ENCODE peak calls at places on chromosome 9, in four cellular contexts. One of them, this sample, is unnamed.

GRCh38 chr9:112097712-112098688 is 77.1 kb downstream of the SUSD1 start:
- DNase-seq in K562: peak
- DNase-seq in HL-60: peak
- DNase-seq in GM12878: no peak
- DNase-seq in this sample: peak

GRCh38 chr9:131272212-131272611 is 4.1 kb downstream of the FAM78A start:
- DNase-seq in HL-60: no peak
- DNase-seq in GM12878: no peak
- DNase-seq in K562: peak
- DNase-seq in this sample: no peak

GRCh38 chr9:133535285-133535877 is 877 bp downstream of the ADAMTSL2 start:
- DNase-seq in K562: no peak
- DNase-seq in HL-60: no peak
- DNase-seq in GM12878: no peak
- DNase-seq in this sample: no peak

GRCh38 chr9:137613738-137614523 is 4.9 kb upstream of the EHMT1 start:
- DNase-seq in K562: no peak
- DNase-seq in GM12878: no peak
- DNase-seq in HL-60: no peak
- DNase-seq in this sample: no peak

GRCh38 chr9:11457809-11458785 is 845.3 kb upstream of the PTPRD start:
- DNase-seq in GM12878: no peak
- DNase-seq in K562: no peak
- DNase-seq in HL-60: no peak
- DNase-seq in this sample: no peak

GRCh38 chr9:126965541-126966428 is 51.2 kb downstream of the RALGPS1 start:
- DNase-seq in GM12878: no peak
- DNase-seq in K562: peak
- DNase-seq in HL-60: no peak
- DNase-seq in this sample: peak

GRCh38 chr9:5562806-5563416 is 52.6 kb downstream of the PDCD1LG2 start:
- DNase-seq in HL-60: no peak
- DNase-seq in K562: no peak
- DNase-seq in GM12878: no peak
- DNase-seq in this sample: no peak

GRCh38 chr9:113178087-113178486 is 27.3 kb downstream of the SLC31A2 start:
- DNase-seq in GM12878: no peak
- DNase-seq in K562: no peak
- DNase-seq in HL-60: no peak
- DNase-seq in this sample: no peak

DNA sequence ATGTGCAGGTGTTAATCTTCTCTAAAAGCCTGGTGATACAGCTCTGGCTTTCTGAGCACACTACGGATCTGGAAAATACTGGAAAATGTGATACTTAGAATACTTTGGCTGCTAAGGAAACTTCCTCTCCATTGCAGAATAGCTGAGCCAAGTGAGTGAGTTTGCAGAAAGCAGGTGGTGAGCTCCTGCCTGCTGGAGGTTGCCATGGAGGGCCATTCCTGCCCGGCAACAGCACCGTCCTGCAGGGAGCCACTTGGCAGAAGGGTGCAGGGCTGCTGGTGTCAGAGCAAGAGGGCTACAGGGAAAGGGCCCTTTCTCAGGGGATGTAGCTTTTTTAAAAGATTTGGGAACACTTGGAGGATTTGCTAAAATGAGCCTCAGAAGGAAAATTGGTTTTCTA is 40.7 kb downstream of the SECISBP2 start:
- DNase-seq in K562: no peak
- DNase-seq in GM12878: no peak
- DNase-seq in HL-60: no peak
- DNase-seq in this sample: no peak
- TF ChIP-seq POLR2AphosphoS5 in K562: no peak
- TF ChIP-seq POLR2AphosphoS5 in GM12878: no peak
- TF ChIP-seq POLR2AphosphoS5 in HL-60: no peak
- TF ChIP-seq POLR2AphosphoS5 in this sample: no peak

DNA sequence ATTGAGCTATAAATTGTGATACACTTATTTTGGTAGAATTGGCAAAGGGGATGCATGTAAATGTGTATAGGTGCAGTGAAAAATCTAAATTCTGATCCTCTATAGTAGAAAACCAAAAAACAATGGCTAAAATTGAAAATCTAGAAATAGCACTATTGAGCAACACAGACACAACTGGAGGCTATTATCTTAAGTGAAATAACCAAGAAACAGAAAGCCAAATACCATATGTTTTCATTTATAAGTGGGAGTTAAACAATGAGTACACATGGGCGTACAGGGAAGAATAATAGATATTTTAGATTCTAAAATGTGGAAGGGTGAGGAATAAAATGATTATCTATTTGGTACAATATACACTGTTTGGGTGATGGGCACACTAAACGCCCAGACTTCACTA is 183.2 kb upstream of the TUSC1 start:
- DNase-seq in HL-60: no peak
- DNase-seq in GM12878: no peak
- DNase-seq in K562: no peak
- DNase-seq in this sample: no peak
- TF ChIP-seq SPI1 in HL-60: no peak
- TF ChIP-seq SPI1 in GM12878: no peak
- TF ChIP-seq SPI1 in K562: no peak
- TF ChIP-seq SPI1 in this sample: no peak

GRCh38 chr9:91425270-91425669 is 1.6 kb upstream of the NFIL3 start:
- DNase-seq in K562: peak
- DNase-seq in GM12878: no peak
- DNase-seq in HL-60: no peak
- DNase-seq in this sample: no peak

GRCh38 chr9:91428431-91428830 is 4.8 kb upstream of the NFIL3 start:
- DNase-seq in K562: no peak
- DNase-seq in GM12878: no peak
- DNase-seq in HL-60: peak
- DNase-seq in this sample: no peak

GRCh38 chr9:91427873-91428272 is 4.2 kb upstream of the NFIL3 start:
- DNase-seq in HL-60: no peak
- DNase-seq in GM12878: no peak
- DNase-seq in K562: no peak
- DNase-seq in this sample: no peak

GRCh38 chr9:91424403-91425176 is 958 bp upstream of the NFIL3 start:
- DNase-seq in HL-60: peak
- DNase-seq in GM12878: no peak
- DNase-seq in K562: peak
- DNase-seq in this sample: no peak

DNA sequence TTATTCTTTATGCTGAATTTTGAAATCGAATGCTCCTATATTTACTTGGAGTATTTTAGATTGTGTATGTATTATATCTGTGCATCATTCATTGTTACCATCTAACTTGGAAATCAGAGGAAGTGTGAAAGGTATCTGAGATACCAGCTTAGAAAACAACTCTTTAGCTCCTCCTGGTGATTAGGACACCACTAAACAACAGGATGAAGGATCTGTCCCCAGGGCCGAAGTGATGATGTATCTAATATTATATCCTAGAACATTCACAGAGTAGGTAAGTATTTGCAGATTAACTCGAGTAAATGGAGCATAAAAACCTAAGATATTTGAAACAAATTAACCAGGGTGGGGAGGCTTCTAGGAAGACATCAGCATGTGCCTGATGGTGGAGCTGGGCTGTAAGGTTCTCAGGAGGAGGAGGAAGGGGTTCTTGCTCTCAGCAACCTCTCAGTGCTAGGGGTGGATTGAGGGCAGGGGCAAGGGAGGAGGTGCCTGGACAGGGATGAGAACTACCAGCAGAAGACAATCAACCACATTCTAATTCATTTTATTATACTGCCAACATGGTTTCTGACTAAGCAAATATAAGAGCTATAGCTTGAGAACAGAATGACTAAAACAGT is 2.6 kb upstream of the NFIL3 start:
- DNase-seq in K562: peak
- DNase-seq in HL-60: no peak
- DNase-seq in GM12878: no peak
- DNase-seq in this sample: no peak
- TF ChIP-seq POLR2AphosphoS5 in K562: no peak
- TF ChIP-seq POLR2AphosphoS5 in HL-60: no peak
- TF ChIP-seq POLR2AphosphoS5 in GM12878: no peak
- TF ChIP-seq POLR2AphosphoS5 in this sample: no peak

DNA sequence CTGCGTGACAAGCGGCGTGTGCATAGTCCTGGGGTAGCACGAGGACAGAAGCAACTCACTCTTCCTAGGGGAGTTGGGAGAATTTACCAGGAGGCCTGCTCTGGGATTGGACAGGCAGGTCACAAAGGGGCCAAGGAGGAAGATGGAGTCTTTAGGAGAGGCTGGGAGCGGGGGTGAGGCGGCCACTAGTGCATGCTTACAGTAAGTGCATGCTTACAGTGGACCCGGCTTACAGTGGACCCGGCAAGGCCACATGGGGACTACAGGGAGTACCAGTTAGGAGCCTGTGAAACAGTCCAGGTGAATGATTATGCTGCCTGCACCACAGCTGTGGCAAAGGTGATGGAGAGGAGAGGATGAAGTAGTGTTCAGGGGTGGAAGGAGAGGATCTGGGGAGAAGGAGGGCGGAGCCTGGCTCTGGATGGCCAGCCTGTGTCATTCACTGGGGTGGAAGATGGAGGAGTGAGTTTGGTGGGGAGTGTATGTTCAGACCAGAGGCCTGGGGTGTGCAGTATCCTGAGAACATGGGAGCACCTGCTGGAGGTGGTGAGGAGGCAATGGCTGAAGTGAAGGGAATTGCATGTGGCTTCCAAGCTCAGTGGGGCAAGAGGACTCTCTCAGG is 78.7 kb downstream of the CRB2 start:
- DNase-seq in GM12878: no peak
- DNase-seq in K562: peak
- DNase-seq in HL-60: no peak
- DNase-seq in this sample: no peak
- TF ChIP-seq SPI1 in GM12878: no peak
- TF ChIP-seq SPI1 in K562: no peak
- TF ChIP-seq SPI1 in HL-60: no peak
- TF ChIP-seq SPI1 in this sample: no peak

GRCh38 chr9:128918921-128919320 is 1.9 kb upstream of the PHYHD1 start:
- DNase-seq in HL-60: no peak
- DNase-seq in GM12878: no peak
- DNase-seq in K562: no peak
- DNase-seq in this sample: no peak

GRCh38 chr9:128921881-128922763 is 1.3 kb downstream of the PHYHD1 start:
- DNase-seq in K562: no peak
- DNase-seq in GM12878: no peak
- DNase-seq in HL-60: no peak
- DNase-seq in this sample: no peak

GRCh38 chr9:128923493-128923883 is 2.7 kb downstream of the PHYHD1 start:
- DNase-seq in K562: no peak
- DNase-seq in HL-60: no peak
- DNase-seq in GM12878: no peak
- DNase-seq in this sample: no peak

GRCh38 chr9:128919409-128919808 is 1.4 kb upstream of the PHYHD1 start:
- DNase-seq in K562: no peak
- DNase-seq in GM12878: no peak
- DNase-seq in HL-60: no peak
- DNase-seq in this sample: no peak

GRCh38 chr9:128920381-128921058 is at the start of gene PHYHD1:
- DNase-seq in K562: no peak
- DNase-seq in GM12878: no peak
- DNase-seq in HL-60: no peak
- DNase-seq in this sample: no peak
- TF ChIP-seq POLR2AphosphoS5 in K562: no peak
- TF ChIP-seq POLR2AphosphoS5 in GM12878: no peak
- TF ChIP-seq POLR2AphosphoS5 in HL-60: no peak
- TF ChIP-seq POLR2AphosphoS5 in this sample: no peak

DNA sequence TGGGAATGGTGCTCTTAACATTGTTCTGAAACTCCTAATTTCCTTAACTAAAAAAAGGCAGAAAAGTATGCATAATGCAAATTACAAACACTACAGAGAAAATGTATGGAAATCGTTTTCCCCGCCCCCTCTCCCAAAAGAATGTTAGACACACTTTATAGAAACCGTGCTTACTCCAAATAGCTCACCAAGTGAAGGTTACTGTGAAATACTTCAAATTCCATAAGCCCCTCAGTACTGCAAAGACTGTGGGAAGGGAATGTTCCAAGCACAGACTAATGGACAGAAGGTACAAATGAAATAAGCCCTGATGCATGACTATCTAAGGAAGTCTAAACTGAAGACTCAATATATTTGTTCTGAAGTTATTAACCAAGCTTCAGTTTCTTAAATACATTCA is 12.5 kb downstream of the MAPKAP1 start:
- DNase-seq in GM12878: no peak
- DNase-seq in K562: no peak
- DNase-seq in HL-60: no peak
- DNase-seq in this sample: no peak
- TF ChIP-seq SPI1 in GM12878: no peak
- TF ChIP-seq SPI1 in K562: no peak
- TF ChIP-seq SPI1 in HL-60: no peak
- TF ChIP-seq SPI1 in this sample: no peak

DNA sequence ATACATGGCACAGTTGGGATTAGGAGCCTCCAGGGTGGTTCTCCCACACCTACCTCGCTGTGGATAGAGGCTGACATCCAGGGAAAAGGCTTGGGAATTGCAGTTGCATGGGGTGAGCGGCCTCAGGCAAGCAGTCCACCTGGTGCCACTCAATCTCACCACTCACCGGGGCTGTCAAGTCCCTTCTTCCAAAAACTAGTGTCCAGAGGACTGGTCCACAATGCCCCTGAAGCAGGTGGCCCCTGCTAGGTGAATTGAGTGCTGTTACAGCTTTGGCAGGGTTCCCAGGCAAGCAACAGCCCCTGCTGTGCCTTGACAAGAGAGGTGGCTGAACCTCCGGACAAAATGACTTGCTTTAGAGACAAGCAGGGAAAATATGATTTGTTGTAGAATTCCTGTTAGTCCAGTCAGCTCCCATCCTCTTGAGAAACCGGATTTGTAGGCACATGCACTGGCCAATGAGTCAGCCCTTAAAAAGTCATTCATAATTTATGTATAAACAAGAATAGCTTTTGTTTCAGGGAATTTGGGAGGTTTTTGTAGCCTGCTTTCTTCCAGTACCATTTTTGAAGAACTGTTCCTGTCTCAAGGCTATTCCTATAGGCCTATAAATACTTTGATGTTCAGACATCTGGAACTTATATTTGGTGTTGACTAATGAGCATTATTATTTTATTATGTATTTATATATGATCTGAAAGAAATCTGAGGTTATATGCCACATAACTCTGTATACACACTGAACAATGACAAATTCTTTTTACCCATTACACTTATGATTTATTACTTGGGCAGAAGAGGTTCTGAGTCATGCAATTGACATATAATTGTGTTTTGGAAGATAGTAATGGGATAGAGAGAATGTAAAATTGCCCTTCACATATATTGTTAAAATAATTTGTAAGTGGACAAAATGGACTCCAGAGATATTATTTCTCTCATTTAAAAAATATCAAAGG is 411.1 kb downstream of the ACTL7B start:
- DNase-seq in K562: no peak
- DNase-seq in HL-60: no peak
- DNase-seq in GM12878: no peak
- DNase-seq in this sample: no peak
- TF ChIP-seq POLR2AphosphoS5 in K562: no peak
- TF ChIP-seq POLR2AphosphoS5 in HL-60: no peak
- TF ChIP-seq POLR2AphosphoS5 in GM12878: no peak
- TF ChIP-seq POLR2AphosphoS5 in this sample: no peak

This sample was measured in GM12891.